ENCODE peak calls at places on chromosomes 3 and 15, in five cellular contexts. One of them, this sample, is unnamed.

GRCh38 chr3:176595307-176595706 is 602.0 kb downstream of the TBL1XR1 start:
- DNase-seq in OCI-LY7: no peak
- DNase-seq in T-helper 1 cell: no peak
- DNase-seq in left ventricle myocardium superior: no peak
- DNase-seq in stimulated activated CD8-positive, alpha-beta memory T cell treated with anti-CD3 and anti-CD28 coated beads, Interleukin-4, amount 100 ng/mL, for 4 hours: no peak
- DNase-seq in this sample: no peak

GRCh38 chr3:5465183-5465582 is 277.7 kb downstream of the EDEM1 start:
- DNase-seq in OCI-LY7: no peak
- DNase-seq in T-helper 1 cell: no peak
- DNase-seq in left ventricle myocardium superior: no peak
- DNase-seq in stimulated activated CD8-positive, alpha-beta memory T cell treated with anti-CD3 and anti-CD28 coated beads, Interleukin-4, amount 100 ng/mL, for 4 hours: no peak
- DNase-seq in this sample: no peak

GRCh38 chr3:140086642-140087041 is 151.7 kb downstream of the CLSTN2 start:
- DNase-seq in OCI-LY7: no peak
- DNase-seq in T-helper 1 cell: no peak
- DNase-seq in left ventricle myocardium superior: no peak
- DNase-seq in stimulated activated CD8-positive, alpha-beta memory T cell treated with anti-CD3 and anti-CD28 coated beads, Interleukin-4, amount 100 ng/mL, for 4 hours: no peak
- DNase-seq in this sample: no peak

GRCh38 chr3:15241341-15241740 is 35.3 kb downstream of the CAPN7 start:
- DNase-seq in OCI-LY7: peak
- DNase-seq in T-helper 1 cell: peak
- DNase-seq in left ventricle myocardium superior: no peak
- DNase-seq in stimulated activated CD8-positive, alpha-beta memory T cell treated with anti-CD3 and anti-CD28 coated beads, Interleukin-4, amount 100 ng/mL, for 4 hours: peak
- DNase-seq in this sample: peak

GRCh38 chr15:69161878-69162213 is 1.4 kb downstream of the GLCE start:
- DNase-seq in OCI-LY7: no peak
- DNase-seq in T-helper 1 cell: no peak
- DNase-seq in left ventricle myocardium superior: no peak
- DNase-seq in stimulated activated CD8-positive, alpha-beta memory T cell treated with anti-CD3 and anti-CD28 coated beads, Interleukin-4, amount 100 ng/mL, for 4 hours: no peak
- DNase-seq in this sample: no peak

GRCh38 chr15:63339006-63339766 is 42.5 kb downstream of the CA12 start:
- DNase-seq in OCI-LY7: no peak
- DNase-seq in T-helper 1 cell: no peak
- DNase-seq in left ventricle myocardium superior: no peak
- DNase-seq in stimulated activated CD8-positive, alpha-beta memory T cell treated with anti-CD3 and anti-CD28 coated beads, Interleukin-4, amount 100 ng/mL, for 4 hours: no peak
- DNase-seq in this sample: no peak

GRCh38 chr3:45736707-45737106 is 47.5 kb downstream of the SACM1L start:
- DNase-seq in OCI-LY7: no peak
- DNase-seq in T-helper 1 cell: no peak
- DNase-seq in left ventricle myocardium superior: no peak
- DNase-seq in stimulated activated CD8-positive, alpha-beta memory T cell treated with anti-CD3 and anti-CD28 coated beads, Interleukin-4, amount 100 ng/mL, for 4 hours: no peak
- DNase-seq in this sample: no peak

GRCh38 chr15:77497942-77498361 is 77.3 kb downstream of the HMG20A start:
- DNase-seq in OCI-LY7: no peak
- DNase-seq in T-helper 1 cell: no peak
- DNase-seq in left ventricle myocardium superior: peak
- DNase-seq in stimulated activated CD8-positive, alpha-beta memory T cell treated with anti-CD3 and anti-CD28 coated beads, Interleukin-4, amount 100 ng/mL, for 4 hours: no peak
- DNase-seq in this sample: peak

GRCh38 chr15:75921732-75922703 is 18.3 kb downstream of the FBXO22 start:
- DNase-seq in OCI-LY7: peak
- DNase-seq in T-helper 1 cell: peak
- DNase-seq in left ventricle myocardium superior: no peak
- DNase-seq in stimulated activated CD8-positive, alpha-beta memory T cell treated with anti-CD3 and anti-CD28 coated beads, Interleukin-4, amount 100 ng/mL, for 4 hours: no peak
- DNase-seq in this sample: peak

GRCh38 chr3:46812237-46812791 is 50.9 kb downstream of the MYL3 start:
- DNase-seq in OCI-LY7: no peak
- DNase-seq in T-helper 1 cell: peak
- DNase-seq in left ventricle myocardium superior: peak
- DNase-seq in stimulated activated CD8-positive, alpha-beta memory T cell treated with anti-CD3 and anti-CD28 coated beads, Interleukin-4, amount 100 ng/mL, for 4 hours: peak
- DNase-seq in this sample: peak

GRCh38 chr3:171165499-171165921 is 139.0 kb upstream of the SLC2A2 start:
- DNase-seq in OCI-LY7: no peak
- DNase-seq in T-helper 1 cell: no peak
- DNase-seq in left ventricle myocardium superior: no peak
- DNase-seq in stimulated activated CD8-positive, alpha-beta memory T cell treated with anti-CD3 and anti-CD28 coated beads, Interleukin-4, amount 100 ng/mL, for 4 hours: no peak
- DNase-seq in this sample: no peak

GRCh38 chr3:55690161-55690560 is 203.1 kb upstream of the WNT5A start:
- DNase-seq in OCI-LY7: peak
- DNase-seq in T-helper 1 cell: no peak
- DNase-seq in left ventricle myocardium superior: no peak
- DNase-seq in stimulated activated CD8-positive, alpha-beta memory T cell treated with anti-CD3 and anti-CD28 coated beads, Interleukin-4, amount 100 ng/mL, for 4 hours: no peak
- DNase-seq in this sample: no peak

GRCh38 chr3:186090884-186091283 is 18.0 kb downstream of the ETV5 start:
- DNase-seq in OCI-LY7: no peak
- DNase-seq in T-helper 1 cell: no peak
- DNase-seq in left ventricle myocardium superior: no peak
- DNase-seq in stimulated activated CD8-positive, alpha-beta memory T cell treated with anti-CD3 and anti-CD28 coated beads, Interleukin-4, amount 100 ng/mL, for 4 hours: no peak
- DNase-seq in this sample: no peak

GRCh38 chr3:177928156-177928555 is 608.1 kb upstream of the KCNMB2 start:
- DNase-seq in OCI-LY7: no peak
- DNase-seq in T-helper 1 cell: no peak
- DNase-seq in left ventricle myocardium superior: no peak
- DNase-seq in stimulated activated CD8-positive, alpha-beta memory T cell treated with anti-CD3 and anti-CD28 coated beads, Interleukin-4, amount 100 ng/mL, for 4 hours: no peak
- DNase-seq in this sample: no peak

GRCh38 chr3:114659109-114660081 is 365.6 kb downstream of the TIGIT start:
- DNase-seq in OCI-LY7: no peak
- DNase-seq in T-helper 1 cell: no peak
- DNase-seq in left ventricle myocardium superior: peak
- DNase-seq in stimulated activated CD8-positive, alpha-beta memory T cell treated with anti-CD3 and anti-CD28 coated beads, Interleukin-4, amount 100 ng/mL, for 4 hours: no peak
- DNase-seq in this sample: no peak

GRCh38 chr15:99187886-99188285 is 61.5 kb downstream of the TTC23 start:
- DNase-seq in OCI-LY7: no peak
- DNase-seq in T-helper 1 cell: no peak
- DNase-seq in left ventricle myocardium superior: no peak
- DNase-seq in stimulated activated CD8-positive, alpha-beta memory T cell treated with anti-CD3 and anti-CD28 coated beads, Interleukin-4, amount 100 ng/mL, for 4 hours: no peak
- DNase-seq in this sample: no peak

GRCh38 chr15:66167854-66168253 is 85.7 kb downstream of the MEGF11 start:
- DNase-seq in OCI-LY7: no peak
- DNase-seq in T-helper 1 cell: no peak
- DNase-seq in left ventricle myocardium superior: no peak
- DNase-seq in stimulated activated CD8-positive, alpha-beta memory T cell treated with anti-CD3 and anti-CD28 coated beads, Interleukin-4, amount 100 ng/mL, for 4 hours: no peak
- DNase-seq in this sample: no peak

GRCh38 chr15:26665950-26666921 is 106.6 kb downstream of the GABRB3 start:
- DNase-seq in OCI-LY7: peak
- DNase-seq in T-helper 1 cell: no peak
- DNase-seq in left ventricle myocardium superior: no peak
- DNase-seq in stimulated activated CD8-positive, alpha-beta memory T cell treated with anti-CD3 and anti-CD28 coated beads, Interleukin-4, amount 100 ng/mL, for 4 hours: no peak
- DNase-seq in this sample: no peak

GRCh38 chr3:13025090-13025489 is 48.1 kb downstream of the IQSEC1 start:
- DNase-seq in OCI-LY7: no peak
- DNase-seq in T-helper 1 cell: no peak
- DNase-seq in left ventricle myocardium superior: peak
- DNase-seq in stimulated activated CD8-positive, alpha-beta memory T cell treated with anti-CD3 and anti-CD28 coated beads, Interleukin-4, amount 100 ng/mL, for 4 hours: no peak
- DNase-seq in this sample: no peak

GRCh38 chr3:187024561-187025226 is 94.4 kb downstream of the ST6GAL1 start:
- DNase-seq in OCI-LY7: no peak
- DNase-seq in T-helper 1 cell: no peak
- DNase-seq in left ventricle myocardium superior: no peak
- DNase-seq in stimulated activated CD8-positive, alpha-beta memory T cell treated with anti-CD3 and anti-CD28 coated beads, Interleukin-4, amount 100 ng/mL, for 4 hours: no peak
- DNase-seq in this sample: no peak

GRCh38 chr15:23869391-23869790 is 182.3 kb upstream of the NDN start:
- DNase-seq in OCI-LY7: no peak
- DNase-seq in T-helper 1 cell: no peak
- DNase-seq in left ventricle myocardium superior: peak
- DNase-seq in stimulated activated CD8-positive, alpha-beta memory T cell treated with anti-CD3 and anti-CD28 coated beads, Interleukin-4, amount 100 ng/mL, for 4 hours: no peak
- DNase-seq in this sample: peak

GRCh38 chr15:37093480-37094410 is 6.6 kb downstream of the MEIS2 start:
- DNase-seq in OCI-LY7: no peak
- DNase-seq in T-helper 1 cell: no peak
- DNase-seq in left ventricle myocardium superior: no peak
- DNase-seq in stimulated activated CD8-positive, alpha-beta memory T cell treated with anti-CD3 and anti-CD28 coated beads, Interleukin-4, amount 100 ng/mL, for 4 hours: no peak
- DNase-seq in this sample: no peak

GRCh38 chr3:139934557-139935070 is 371 bp upstream of the CLSTN2 start:
- DNase-seq in OCI-LY7: no peak
- DNase-seq in T-helper 1 cell: no peak
- DNase-seq in left ventricle myocardium superior: peak
- DNase-seq in stimulated activated CD8-positive, alpha-beta memory T cell treated with anti-CD3 and anti-CD28 coated beads, Interleukin-4, amount 100 ng/mL, for 4 hours: no peak
- DNase-seq in this sample: peak

GRCh38 chr3:50675179-50676030 is 678 bp downstream of the DOCK3 start:
- DNase-seq in OCI-LY7: peak
- DNase-seq in T-helper 1 cell: peak
- DNase-seq in left ventricle myocardium superior: peak
- DNase-seq in stimulated activated CD8-positive, alpha-beta memory T cell treated with anti-CD3 and anti-CD28 coated beads, Interleukin-4, amount 100 ng/mL, for 4 hours: no peak
- DNase-seq in this sample: peak

GRCh38 chr3:30500666-30501399 is 105.6 kb upstream of the TGFBR2 start:
- DNase-seq in OCI-LY7: no peak
- DNase-seq in T-helper 1 cell: no peak
- DNase-seq in left ventricle myocardium superior: no peak
- DNase-seq in stimulated activated CD8-positive, alpha-beta memory T cell treated with anti-CD3 and anti-CD28 coated beads, Interleukin-4, amount 100 ng/mL, for 4 hours: no peak
- DNase-seq in this sample: no peak

GRCh38 chr3:134437211-134437752 is 48.5 kb downstream of the ANAPC13 start:
- DNase-seq in OCI-LY7: no peak
- DNase-seq in T-helper 1 cell: no peak
- DNase-seq in left ventricle myocardium superior: no peak
- DNase-seq in stimulated activated CD8-positive, alpha-beta memory T cell treated with anti-CD3 and anti-CD28 coated beads, Interleukin-4, amount 100 ng/mL, for 4 hours: no peak
- DNase-seq in this sample: no peak

GRCh38 chr3:98741121-98741716 is 21.9 kb upstream of the ST3GAL6 start:
- DNase-seq in OCI-LY7: no peak
- DNase-seq in T-helper 1 cell: no peak
- DNase-seq in left ventricle myocardium superior: no peak
- DNase-seq in stimulated activated CD8-positive, alpha-beta memory T cell treated with anti-CD3 and anti-CD28 coated beads, Interleukin-4, amount 100 ng/mL, for 4 hours: no peak
- DNase-seq in this sample: no peak

GRCh38 chr15:80404057-80404718 is at the start of gene ARNT2:
- DNase-seq in OCI-LY7: no peak
- DNase-seq in T-helper 1 cell: no peak
- DNase-seq in left ventricle myocardium superior: peak
- DNase-seq in stimulated activated CD8-positive, alpha-beta memory T cell treated with anti-CD3 and anti-CD28 coated beads, Interleukin-4, amount 100 ng/mL, for 4 hours: no peak
- DNase-seq in this sample: no peak

GRCh38 chr3:130903412-130903908 is 9.6 kb downstream of the ATP2C1 start:
- DNase-seq in OCI-LY7: no peak
- DNase-seq in T-helper 1 cell: no peak
- DNase-seq in left ventricle myocardium superior: no peak
- DNase-seq in stimulated activated CD8-positive, alpha-beta memory T cell treated with anti-CD3 and anti-CD28 coated beads, Interleukin-4, amount 100 ng/mL, for 4 hours: no peak
- DNase-seq in this sample: no peak

This sample was measured in testis.